ENCODE peak calls at places on chromosomes 7 and 10, in four cellular contexts. One of them, this sample, is unnamed.

GRCh38 chr7:87369216-87369615 is 23.8 kb downstream of the CROT start:
- DNase-seq in hypothalamus: no peak
- DNase-seq in cardiac septum: no peak
- DNase-seq in left ventricle myocardium superior: no peak
- DNase-seq in this sample: no peak

GRCh38 chr7:40412323-40412722 is 277.5 kb downstream of the SUGCT start:
- DNase-seq in cardiac septum: no peak
- DNase-seq in left ventricle myocardium superior: no peak
- DNase-seq in hypothalamus: no peak
- DNase-seq in this sample: no peak

GRCh38 chr7:41921453-41921912 is 218.6 kb upstream of the INHBA start:
- DNase-seq in left ventricle myocardium superior: no peak
- DNase-seq in cardiac septum: no peak
- DNase-seq in hypothalamus: no peak
- DNase-seq in this sample: no peak

GRCh38 chr10:94042001-94042813 is 48.5 kb downstream of the PLCE1 start:
- DNase-seq in left ventricle myocardium superior: no peak
- DNase-seq in hypothalamus: no peak
- DNase-seq in cardiac septum: no peak
- DNase-seq in this sample: no peak

GRCh38 chr7:155213385-155213784 is 84.3 kb upstream of the INSIG1 start:
- DNase-seq in cardiac septum: no peak
- DNase-seq in left ventricle myocardium superior: no peak
- DNase-seq in hypothalamus: no peak
- DNase-seq in this sample: no peak

GRCh38 chr7:133504825-133505224 is 251.9 kb downstream of the EXOC4 start:
- DNase-seq in left ventricle myocardium superior: no peak
- DNase-seq in cardiac septum: no peak
- DNase-seq in hypothalamus: no peak
- DNase-seq in this sample: no peak

GRCh38 chr7:157355784-157356511 is 19.1 kb downstream of the DNAJB6 start:
- DNase-seq in left ventricle myocardium superior: peak
- DNase-seq in cardiac septum: peak
- DNase-seq in hypothalamus: peak
- DNase-seq in this sample: peak

GRCh38 chr7:76234931-76235441 is 33.3 kb downstream of the SRRM3 start:
- DNase-seq in cardiac septum: peak
- DNase-seq in hypothalamus: peak
- DNase-seq in left ventricle myocardium superior: peak
- DNase-seq in this sample: peak

GRCh38 chr7:154832557-154833138 is 170.3 kb downstream of the PAXIP1 start:
- DNase-seq in cardiac septum: no peak
- DNase-seq in hypothalamus: peak
- DNase-seq in left ventricle myocardium superior: no peak
- DNase-seq in this sample: no peak

GRCh38 chr10:36474456-36474855 is 650.9 kb upstream of the ANKRD30A start:
- DNase-seq in cardiac septum: no peak
- DNase-seq in left ventricle myocardium superior: no peak
- DNase-seq in hypothalamus: no peak
- DNase-seq in this sample: no peak

GRCh38 chr10:101569838-101570763 is 18.0 kb downstream of the POLL start:
- DNase-seq in cardiac septum: peak
- DNase-seq in hypothalamus: peak
- DNase-seq in left ventricle myocardium superior: peak
- DNase-seq in this sample: peak

GRCh38 chr10:58319599-58319998 is 15.2 kb upstream of the UBE2D1 start:
- DNase-seq in cardiac septum: no peak
- DNase-seq in hypothalamus: no peak
- DNase-seq in left ventricle myocardium superior: no peak
- DNase-seq in this sample: no peak

GRCh38 chr10:121309164-121309563 is 289.1 kb downstream of the FGFR2 start:
- DNase-seq in left ventricle myocardium superior: no peak
- DNase-seq in hypothalamus: no peak
- DNase-seq in cardiac septum: no peak
- DNase-seq in this sample: no peak

GRCh38 chr10:244227-244626 is 109.0 kb downstream of the ZMYND11 start:
- DNase-seq in cardiac septum: no peak
- DNase-seq in hypothalamus: no peak
- DNase-seq in left ventricle myocardium superior: no peak
- DNase-seq in this sample: no peak

GRCh38 chr7:72924417-72924747 is 513 bp upstream of the POM121 start:
- DNase-seq in left ventricle myocardium superior: no peak
- DNase-seq in hypothalamus: no peak
- DNase-seq in cardiac septum: no peak
- DNase-seq in this sample: no peak

GRCh38 chr7:10536561-10536960 is 437.1 kb upstream of the PHF14 start:
- DNase-seq in hypothalamus: no peak
- DNase-seq in cardiac septum: no peak
- DNase-seq in left ventricle myocardium superior: no peak
- DNase-seq in this sample: no peak

This sample was measured in occipital lobe.